ENCODE peak calls at places on chromosomes 5 and 9, in six cellular contexts. M is activated naive CD4-positive, alpha-beta T cell; K is activated effector memory CD4-positive, alpha-beta T cell treated with anti-CD3 and anti-CD28 coated beads, Interleukin-2, amount 50 U/mL, for 16 hours; X is CD8-positive, alpha-beta memory T cell; Y is prostate gland; V is GM13976. A is an unnamed sample.

GRCh38 chr9:93910196-93910595 is 45.0 kb downstream of the BARX1 start:
- DNase-seq in M (no peak), K (no peak), X (peak; percentile 33), Y (no peak), V (no peak), A (no peak)

GRCh38 chr9:97983524-97984187 is 515 bp downstream of the ANP32B start:
- DNase-seq in M (peak; percentile 76), K (peak; percentile 88), X (peak; percentile 79), Y (peak; percentile 56), V (peak; percentile 67), A (peak; percentile 51)

GRCh38 chr5:159764283-159764927 is 151.9 kb upstream of the ADRA1B start:
- DNase-seq in M (no peak), K (no peak), X (no peak), Y (no peak), V (no peak), A (no peak)

GRCh38 chr5:124580925-124581821 is 165.3 kb downstream of the ZNF608 start:
- DNase-seq in M (no peak), K (no peak), X (no peak), Y (peak; percentile 36), V (no peak), A (peak; percentile 14)

GRCh38 chr5:10518352-10518751 is 45.5 kb upstream of the ANKRD33B start:
- DNase-seq in M (no peak), K (no peak), X (no peak), Y (no peak), V (no peak), A (no peak)

GRCh38 chr5:140295414-140295813 is 7.5 kb downstream of the PFDN1 start:
- DNase-seq in M (no peak), K (no peak), X (no peak), Y (peak; percentile 16), V (no peak), A (peak; percentile 45)

GRCh38 chr5:83077662-83078261 is 415 bp downstream of the XRCC4 start:
- DNase-seq in M (no peak), K (no peak), X (no peak), Y (no peak), V (peak; percentile 5), A (no peak)

GRCh38 chr5:124394700-124395099 is 351.7 kb downstream of the ZNF608 start:
- DNase-seq in M (no peak), K (no peak), X (no peak), Y (no peak), V (no peak), A (no peak)

GRCh38 chr5:81233080-81233634 is at the start of gene CKMT2:
- DNase-seq in M (no peak), K (no peak), X (no peak), Y (peak; percentile 49), V (no peak), A (peak; percentile 91)

GRCh38 chr5:9046756-9047481 is 499.0 kb downstream of the SEMA5A start:
- DNase-seq in M (no peak), K (no peak), X (no peak), Y (no peak), V (no peak), A (no peak)

GRCh38 chr5:116573279-116573616 is 1.4 kb downstream of the SEMA6A start:
- DNase-seq in M (no peak), K (no peak), X (no peak), Y (peak; percentile 7), V (peak; percentile 51), A (peak; percentile 47)

GRCh38 chr5:139745121-139745799 is 50.3 kb upstream of the PSD2 start:
- DNase-seq in M (no peak), K (peak; percentile 70), X (no peak), Y (no peak), V (no peak), A (peak; percentile 27)

GRCh38 chr9:99403371-99403770 is 181.3 kb downstream of the SEC61B start:
- DNase-seq in M (no peak), K (no peak), X (no peak), Y (no peak), V (no peak), A (no peak)

GRCh38 chr5:43039468-43040286 is 442 bp downstream of the ANXA2R start:
- DNase-seq in M (peak; percentile 65), K (peak; percentile 90), X (peak; percentile 79), Y (peak; percentile 82), V (no peak), A (no peak)

GRCh38 chr5:67010684-67011409 is 185.8 kb downstream of the CD180 start:
- DNase-seq in M (no peak), K (no peak), X (no peak), Y (peak; percentile 29), V (no peak), A (peak; percentile 33)

GRCh38 chr9:116494815-116495634 is 192.1 kb upstream of the TRIM32 start:
- DNase-seq in M (no peak), K (no peak), X (no peak), Y (no peak), V (no peak), A (peak; percentile 42)

GRCh38 chr5:67203701-67204074 is 7.1 kb upstream of the CD180 start:
- DNase-seq in M (no peak), K (no peak), X (no peak), Y (no peak), V (no peak), A (no peak)

GRCh38 chr9:120482424-120483186 is 97.4 kb downstream of the CDK5RAP2 start:
- DNase-seq in M (no peak), K (no peak), X (no peak), Y (no peak), V (no peak), A (peak; percentile 29)

GRCh38 chr9:114071197-114071795 is 6.8 kb downstream of the AMBP start:
- DNase-seq in M (no peak), K (no peak), X (no peak), Y (peak; percentile 33), V (no peak), A (no peak)

GRCh38 chr9:110013064-110013463 is 194.9 kb downstream of the C9orf152 start:
- DNase-seq in M (no peak), K (no peak), X (no peak), Y (no peak), V (no peak), A (no peak)

GRCh38 chr5:36396640-36397039 is 94.9 kb upstream of the RANBP3L start:
- DNase-seq in M (no peak), K (no peak), X (no peak), Y (no peak), V (no peak), A (no peak)

GRCh38 chr5:136042665-136043121 is 13.9 kb downstream of the TGFBI start:
- DNase-seq in M (no peak), K (no peak), X (no peak), Y (no peak), V (no peak), A (no peak)

GRCh38 chr5:947626-948471 is 55.2 kb downstream of the TRIP13 start:
- DNase-seq in M (no peak), K (no peak), X (no peak), Y (no peak), V (no peak), A (no peak)

GRCh38 chr5:58392491-58392890 is 67.4 kb downstream of the PLK2 start:
- DNase-seq in M (no peak), K (no peak), X (no peak), Y (no peak), V (no peak), A (no peak)

GRCh38 chr9:135461936-135462335 is 17.6 kb upstream of the PPP1R26 start:
- DNase-seq in M (no peak), K (no peak), X (no peak), Y (no peak), V (no peak), A (no peak)

GRCh38 chr5:59130441-59130840 is 547.6 kb downstream of the RAB3C start:
- DNase-seq in M (no peak), K (no peak), X (no peak), Y (no peak), V (no peak), A (no peak)

GRCh38 chr9:136542246-136543041 is 3.4 kb downstream of the NOTCH1 start:
- DNase-seq in M (no peak), K (no peak), X (no peak), Y (no peak), V (no peak), A (no peak)

GRCh38 chr5:41762426-41762825 is 107.8 kb downstream of the OXCT1 start:
- DNase-seq in M (no peak), K (no peak), X (no peak), Y (no peak), V (no peak), A (no peak)

GRCh38 chr9:127566351-127567001 is 45.6 kb upstream of the STXBP1 start:
- DNase-seq in M (no peak), K (no peak), X (no peak), Y (peak; percentile 67), V (no peak), A (peak; percentile 89)